ENCODE peak calls at places on chromosomes 12 and 14, in four cellular contexts. X is heart left ventricle, O is DND-41, T is PC-9. Q is an unnamed sample.
A peak's percentile ranks its signal among the peaks of the same experiment; 100 is the strongest.

GRCh38 chr12:26938660-26939185 is 453 bp downstream of the FGFR1OP2 start:
- DNase-seq in X (no peak), O (no peak), T (peak; percentile 43), Q (no peak)

GRCh38 chr12:90970471-90970870 is 15.5 kb upstream of the CCER1 start:
- DNase-seq in X (no peak), O (no peak), T (no peak), Q (no peak)

GRCh38 chr14:85580536-85581165 is 50.7 kb downstream of the FLRT2 start:
- DNase-seq in X (no peak), O (no peak), T (no peak), Q (no peak)

GRCh38 chr14:49310298-49310697 is 275.9 kb downstream of the RPS29 start:
- DNase-seq in X (no peak), O (no peak), T (no peak), Q (no peak)

GRCh38 chr12:12840500-12840899 is 27.4 kb downstream of the DDX47 start:
- DNase-seq in X (no peak), O (no peak), T (no peak), Q (no peak)

GRCh38 chr12:49763006-49763591 is 21.7 kb downstream of the TMBIM6 start:
- DNase-seq in X (peak; percentile 72), O (peak; percentile 85), T (no peak), Q (peak; percentile 73)

GRCh38 chr12:54977857-54978256 is 6.7 kb downstream of the TESPA1 start:
- DNase-seq in X (no peak), O (peak; percentile 66), T (no peak), Q (no peak)

GRCh38 chr12:115710104-115710564 is 567.4 kb downstream of the MED13L start:
- DNase-seq in X (peak; percentile 33), O (no peak), T (no peak), Q (no peak)

GRCh38 chr14:68164723-68165122 is 345.1 kb downstream of the RAD51B start:
- DNase-seq in X (no peak), O (no peak), T (peak; percentile 72), Q (no peak)

GRCh38 chr14:93115920-93116675 is at the start of gene ITPK1:
- DNase-seq in X (peak; percentile 48), O (peak; percentile 65), T (no peak), Q (peak; percentile 38)

GRCh38 chr12:623172-623864 is 39.9 kb downstream of the NINJ2 start:
- DNase-seq in X (no peak), O (no peak), T (no peak), Q (no peak)

GRCh38 chr12:115569694-115570093 is 707.8 kb downstream of the MED13L start:
- DNase-seq in X (no peak), O (no peak), T (no peak), Q (no peak)

GRCh38 chr14:23061995-23062394 is 4.7 kb upstream of the CDH24 start:
- DNase-seq in X (peak; percentile 56), O (no peak), T (peak; percentile 86), Q (no peak)

GRCh38 chr12:113040722-113041168 is 15.8 kb upstream of the DTX1 start:
- DNase-seq in X (no peak), O (no peak), T (peak; percentile 96), Q (no peak)

GRCh38 chr12:56571131-56571530 is 49.5 kb downstream of the RBMS2 start:
- DNase-seq in X (no peak), O (no peak), T (no peak), Q (no peak)

GRCh38 chr12:103997277-103997900 is 31.7 kb downstream of the TDG start:
- DNase-seq in X (peak; percentile 26), O (no peak), T (no peak), Q (no peak)

GRCh38 chr12:84166812-84167211 is 745.8 kb downstream of the SLC6A15 start:
- DNase-seq in X (no peak), O (no peak), T (no peak), Q (no peak)

GRCh38 chr14:74148705-74149104 is 63.9 kb downstream of the LIN52 start:
- DNase-seq in X (no peak), O (no peak), T (no peak), Q (no peak)

GRCh38 chr14:71267691-71268090 is 360.4 kb downstream of the PCNX1 start:
- DNase-seq in X (no peak), O (no peak), T (no peak), Q (no peak)

GRCh38 chr14:61703342-61704129 is 8.2 kb downstream of the HIF1A start:
- DNase-seq in X (no peak), O (no peak), T (no peak), Q (no peak)

GRCh38 chr14:67821121-67821520 is 1.5 kb downstream of the RAD51B start:
- DNase-seq in X (no peak), O (no peak), T (no peak), Q (no peak)

GRCh38 chr14:102227184-102227964 is 77.6 kb downstream of the MOK start:
- DNase-seq in X (no peak), O (no peak), T (no peak), Q (no peak)

GRCh38 chr14:95185452-95186392 is 28.4 kb upstream of the DICER1 start:
- DNase-seq in X (peak; percentile 73), O (no peak), T (no peak), Q (no peak)

GRCh38 chr12:47562201-47562600 is 143.6 kb downstream of the RPAP3 start:
- DNase-seq in X (no peak), O (no peak), T (no peak), Q (no peak)

GRCh38 chr12:45243963-45244362 is 28.1 kb downstream of the ANO6 start:
- DNase-seq in X (no peak), O (no peak), T (no peak), Q (no peak)

GRCh38 chr12:120261951-120262851 is 3.3 kb downstream of the PXN start:
- DNase-seq in X (no peak), O (no peak), T (peak; percentile 80), Q (no peak)

GRCh38 chr14:37594916-37595808 is at the start of the genes FOXA1 and TTC6:
- DNase-seq in X (no peak), O (no peak), T (peak; percentile 61), Q (no peak)

GRCh38 chr12:44377443-44378160 is 498.5 kb downstream of the NELL2 start:
- DNase-seq in X (no peak), O (no peak), T (no peak), Q (no peak)

GRCh38 chr12:21648378-21648777 is 9.3 kb downstream of the LDHB start:
- DNase-seq in X (no peak), O (no peak), T (no peak), Q (no peak)

GRCh38 chr12:110176745-110177144 is 52.6 kb downstream of the IFT81 start:
- DNase-seq in X (peak; percentile 11), O (no peak), T (no peak), Q (no peak)
- H3K27ac ChIP-seq in X (peak overlapping the region; percentile 30), O (no peak overlapping the region), T (no peak overlapping the region), Q (no peak overlapping the region)

GRCh38 chr14:103463149-103463548 is 59.5 kb downstream of the CKB start:
- DNase-seq in X (no peak), O (no peak), T (no peak), Q (no peak)
- H3K36me3 ChIP-seq in X (peaks cover 65% of the 10 kb centered on the region), O (peaks cover 68% of the 10 kb centered on the region), T (peaks cover 68% of the 10 kb centered on the region), Q (peaks cover 35% of the 10 kb centered on the region)

GRCh38 chr14:80231732-80232131 is 20.4 kb upstream of the DIO2 start:
- DNase-seq in X (no peak), O (no peak), T (no peak), Q (no peak)
- H3K9me3 ChIP-seq in X (no peaks in the 10 kb centered on the region), O (peaks cover 11% of the 10 kb centered on the region), T (peaks cover 10% of the 10 kb centered on the region), Q (no peaks in the 10 kb centered on the region)

DNA sequence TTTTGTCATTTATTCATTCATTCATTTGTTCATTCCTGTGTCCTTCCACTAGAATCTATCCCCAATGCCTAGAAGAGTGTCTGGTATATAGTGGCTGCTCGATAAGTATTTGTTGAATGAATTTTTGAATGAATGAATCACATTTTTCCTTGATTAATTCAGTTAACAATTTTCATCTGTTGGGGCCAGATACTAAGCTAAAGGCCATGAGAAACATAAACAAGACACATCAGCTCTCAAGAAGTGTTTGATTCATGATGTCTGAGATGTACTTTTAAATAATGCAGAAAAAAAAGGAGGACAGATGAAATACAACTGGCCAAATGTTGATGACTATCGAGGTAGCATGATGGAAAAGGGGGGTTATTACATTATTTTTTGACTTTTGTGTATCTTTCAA is 48.1 kb upstream of the TMED10 start:
- DNase-seq in X (no peak), O (no peak), T (no peak), Q (no peak)
- H3K27ac ChIP-seq in X (no peak overlapping the region), O (no peak overlapping the region), T (peak overlapping the region; percentile 42), Q (no peak overlapping the region)

GRCh38 chr12:110114596-110114995 is 9.6 kb upstream of the IFT81 start:
- DNase-seq in X (no peak), O (no peak), T (no peak), Q (no peak)

GRCh38 chr12:110117948-110118685 is 6.0 kb upstream of the IFT81 start:
- DNase-seq in X (no peak), O (no peak), T (no peak), Q (no peak)

GRCh38 chr12:110115675-110116074 is 8.5 kb upstream of the IFT81 start:
- DNase-seq in X (no peak), O (no peak), T (no peak), Q (no peak)

GRCh38 chr12:110120878-110121277 is 3.3 kb upstream of the IFT81 start:
- DNase-seq in X (no peak), O (no peak), T (no peak), Q (no peak)

GRCh38 chr12:110116623-110117022 is 7.5 kb upstream of the IFT81 start:
- DNase-seq in X (no peak), O (no peak), T (no peak), Q (no peak)
- H3K36me3 ChIP-seq in X (no peaks in the 10 kb centered on the region), O (no peaks in the 10 kb centered on the region), T (no peaks in the 10 kb centered on the region), Q (no peaks in the 10 kb centered on the region)

GRCh38 chr14:28467611-28468010 is 299.0 kb upstream of the FOXG1 start:
- DNase-seq in X (no peak), O (no peak), T (no peak), Q (no peak)
- H3K9me3 ChIP-seq in X (peaks cover 2% of the 10 kb centered on the region), O (peaks cover 6% of the 10 kb centered on the region), T (no peaks in the 10 kb centered on the region), Q (peaks cover 5% of the 10 kb centered on the region)